ENCODE peak calls at places on chromosomes 11 and 22, in ten cellular contexts. B, Q, N, D, T, K, R, V, M and I are unnamed samples.
A peak's percentile ranks its signal among the peaks of the same experiment; 100 is the strongest.

GRCh38 chr11:69352715-69353325 is 58.9 kb downstream of the MYEOV start:
- DNase-seq in M (peak; percentile 92), V (peak; percentile 99), T (no peak), Q (no peak), B (peak; percentile 98), N (no peak), K (no peak), R (peak; percentile 95), D (no peak), I (no peak)

GRCh38 chr22:22394589-22394988 is 114.0 kb downstream of the ZNF280B start:
- DNase-seq in M (no peak), K (no peak), D (no peak), T (no peak), B (no peak), R (no peak), V (no peak), Q (no peak), N (no peak), I (no peak)

GRCh38 chr11:7251836-7252682 is at the start of gene SYT9:
- DNase-seq in K (no peak), R (peak; percentile 2), D (peak; percentile 79), N (peak; percentile 9), Q (no peak), V (no peak), M (peak; percentile 6), B (peak; percentile 35), T (no peak), I (peak; percentile 60)

GRCh38 chr11:131745405-131745804 is 375.0 kb downstream of the NTM start:
- DNase-seq in V (peak; percentile 84), N (no peak), M (no peak), K (no peak), B (peak; percentile 81), T (no peak), Q (no peak), D (no peak), R (peak; percentile 78), I (no peak)

GRCh38 chr11:100830978-100831732 is 144.1 kb downstream of the ARHGAP42 start:
- DNase-seq in R (peak; percentile 42), M (peak; percentile 73), D (no peak), K (no peak), Q (no peak), T (no peak), N (no peak), V (peak; percentile 81), B (peak; percentile 53), I (no peak)

GRCh38 chr11:78161937-78162336 is 22.5 kb upstream of the ALG8 start:
- DNase-seq in M (peak; percentile 24), V (peak; percentile 42), R (peak; percentile 36), B (peak; percentile 19), T (no peak), Q (no peak), N (no peak), K (no peak), D (no peak), I (no peak)

GRCh38 chr11:96045622-96046456 is 121.9 kb upstream of the MTMR2 start:
- DNase-seq in T (no peak), D (peak; percentile 21), K (no peak), R (peak; percentile 43), M (peak; percentile 59), Q (no peak), B (peak; percentile 62), N (no peak), V (peak; percentile 63), I (peak; percentile 31)

GRCh38 chr11:133964946-133965632 is 8.3 kb upstream of the IGSF9B start:
- DNase-seq in V (no peak), M (peak; percentile 63), B (no peak), N (no peak), Q (no peak), D (no peak), T (no peak), K (no peak), R (no peak), I (no peak)

GRCh38 chr11:8722156-8722555 is 39.6 kb downstream of the RPL27A start:
- DNase-seq in B (no peak), N (no peak), Q (no peak), K (no peak), R (peak; percentile 70), M (peak; percentile 47), D (no peak), T (no peak), V (peak; percentile 56), I (no peak)

GRCh38 chr22:39985383-39986045 is 9.2 kb upstream of the FAM83F start:
- DNase-seq in M (no peak), K (no peak), B (no peak), D (no peak), T (no peak), V (no peak), Q (no peak), N (no peak), R (no peak), I (no peak)

GRCh38 chr22:48265000-48265625 is 1502.7 kb downstream of the TBC1D22A start:
- DNase-seq in N (no peak), T (no peak), D (no peak), M (no peak), B (no peak), R (no peak), K (no peak), Q (no peak), V (no peak), I (no peak)

GRCh38 chr11:8807544-8808225 is 103.3 kb upstream of the AKIP1 start:
- DNase-seq in B (peak; percentile 81), N (no peak), D (no peak), V (peak; percentile 93), R (no peak), M (peak; percentile 90), Q (no peak), K (no peak), T (no peak), I (no peak)